ENCODE peak calls at places on chromosome 2, in six cellular contexts. I, H, C, G, O and Y are unnamed samples.

GRCh38 chr2:192741889-192742288 is 547.2 kb upstream of the TMEFF2 start:
- DNase-seq in I (no peak), H (peak), C (no peak), G (no peak), O (no peak), Y (no peak)

GRCh38 chr2:106695919-106696318 is 190.0 kb downstream of the ST6GAL2 start:
- DNase-seq in I (no peak), H (no peak), C (no peak), G (no peak), O (no peak), Y (no peak)

GRCh38 chr2:130391872-130392670 is 36.2 kb downstream of the PTPN18 start:
- DNase-seq in I (no peak), H (no peak), C (no peak), G (no peak), O (peak), Y (peak)

GRCh38 chr2:164737612-164738081 is 104.0 kb downstream of the COBLL1 start:
- DNase-seq in I (peak), H (peak), C (peak), G (peak), O (peak), Y (peak)

GRCh38 chr2:47842846-47843245 is 59.9 kb downstream of the MSH6 start:
- DNase-seq in I (no peak), H (no peak), C (no peak), G (no peak), O (peak), Y (no peak)

GRCh38 chr2:33223851-33224250 is 252.6 kb upstream of the RASGRP3 start:
- DNase-seq in I (no peak), H (no peak), C (no peak), G (no peak), O (peak), Y (no peak)

GRCh38 chr2:157261199-157261782 is 3.8 kb downstream of the GALNT5 start:
- DNase-seq in I (peak), H (peak), C (peak), G (no peak), O (peak), Y (peak)

GRCh38 chr2:24886640-24887324 is 33.3 kb downstream of the ADCY3 start:
- DNase-seq in I (no peak), H (no peak), C (no peak), G (peak), O (no peak), Y (no peak)

GRCh38 chr2:237075749-237076599 is 9.7 kb upstream of the COPS8 start:
- DNase-seq in I (no peak), H (no peak), C (no peak), G (no peak), O (no peak), Y (no peak)